ENCODE peak calls at places on chromosomes 16 and 17, in six cellular contexts. K, S, T, I, R and W are unnamed samples.

GRCh38 chr17:58028591-58028990 is 21.5 kb upstream of the SRSF1 start:
- DNase-seq in K (no peak), S (no peak), T (no peak), I (no peak), R (no peak), W (no peak)

GRCh38 chr16:35636831-35637230 is 2177.4 kb downstream of the TP53TG3F start:
- DNase-seq in K (no peak), S (no peak), T (no peak), I (no peak), R (no peak), W (no peak)

GRCh38 chr17:17523001-17523713 is 27.0 kb upstream of the RASD1 start:
- DNase-seq in K (no peak), S (no peak), T (peak), I (peak), R (no peak), W (peak)

GRCh38 chr17:18947866-18948265 is 4.1 kb upstream of the SLC5A10 start:
- DNase-seq in K (no peak), S (no peak), T (no peak), I (no peak), R (no peak), W (no peak)

GRCh38 chr17:7029659-7030058 is 6.2 kb upstream of the SLC16A13 start:
- DNase-seq in K (no peak), S (no peak), T (no peak), I (no peak), R (no peak), W (no peak)

GRCh38 chr16:86396318-86396882 is 113.9 kb upstream of the FOXF1 start:
- DNase-seq in K (no peak), S (no peak), T (no peak), I (no peak), R (no peak), W (no peak)

GRCh38 chr17:59221159-59221847 is 992 bp downstream of the GDPD1 start:
- DNase-seq in K (no peak), S (no peak), T (peak), I (no peak), R (no peak), W (no peak)

GRCh38 chr16:4467916-4468315 is 6.5 kb downstream of the NMRAL1 start:
- DNase-seq in K (no peak), S (no peak), T (no peak), I (no peak), R (no peak), W (no peak)

GRCh38 chr17:50355701-50356341 is 9.9 kb downstream of the XYLT2 start:
- DNase-seq in K (no peak), S (no peak), T (no peak), I (no peak), R (no peak), W (no peak)

GRCh38 chr16:17345043-17345442 is 125.7 kb downstream of the XYLT1 start:
- DNase-seq in K (no peak), S (no peak), T (no peak), I (no peak), R (no peak), W (peak)

GRCh38 chr16:85394511-85395206 is 218.5 kb upstream of the GSE1 start:
- DNase-seq in K (peak), S (no peak), T (no peak), I (no peak), R (no peak), W (no peak)

GRCh38 chr17:7235693-7236665 is 1.7 kb upstream of the DVL2 start:
- DNase-seq in K (no peak), S (no peak), T (no peak), I (no peak), R (no peak), W (no peak)

GRCh38 chr16:51359141-51359960 is 208.3 kb upstream of the SALL1 start:
- DNase-seq in K (no peak), S (no peak), T (no peak), I (peak), R (no peak), W (no peak)

GRCh38 chr17:76432712-76433336 is 20.1 kb downstream of the UBE2O start:
- DNase-seq in K (no peak), S (no peak), T (peak), I (no peak), R (no peak), W (no peak)

GRCh38 chr17:67323445-67323844 is 42.9 kb downstream of the PSMD12 start:
- DNase-seq in K (no peak), S (no peak), T (no peak), I (no peak), R (no peak), W (no peak)

GRCh38 chr17:46178550-46179198 is 14.6 kb downstream of the KANSL1 start:
- DNase-seq in K (no peak), S (no peak), T (no peak), I (no peak), R (peak), W (no peak)

GRCh38 chr17:42387221-42387657 is 1.0 kb downstream of the STAT3 start:
- DNase-seq in K (no peak), S (no peak), T (no peak), I (peak), R (no peak), W (no peak)

GRCh38 chr16:20023190-20023589 is 50.5 kb downstream of the GPR139 start:
- DNase-seq in K (no peak), S (no peak), T (no peak), I (no peak), R (no peak), W (no peak)

GRCh38 chr17:73390851-73391250 is 79.0 kb upstream of the CDC42EP4 start:
- DNase-seq in K (no peak), S (no peak), T (no peak), I (no peak), R (no peak), W (no peak)

GRCh38 chr17:28338056-28338768 is 2.7 kb downstream of the TNFAIP1 start:
- DNase-seq in K (no peak), S (no peak), T (no peak), I (no peak), R (no peak), W (no peak)

GRCh38 chr17:79755591-79755990 is 22.4 kb upstream of the CBX2 start:
- DNase-seq in K (no peak), S (no peak), T (no peak), I (no peak), R (no peak), W (no peak)

GRCh38 chr17:81387235-81388060 is 7.8 kb upstream of the BAHCC1 start:
- DNase-seq in K (no peak), S (no peak), T (peak), I (no peak), R (no peak), W (no peak)

GRCh38 chr17:28173801-28174200 is 131.3 kb downstream of the NLK start:
- DNase-seq in K (no peak), S (no peak), T (peak), I (no peak), R (no peak), W (no peak)